ENCODE peak calls at places on chromosomes 3 and 15, in four cellular contexts. I is HFF-Myc, E is cardiac muscle cell, P is right lobe of liver. U is an unnamed sample.

GRCh38 chr15:61750271-61751084 is 309.8 kb downstream of the VPS13C start:
- DNase-seq in I (no peak), E (no peak), P (no peak), U (no peak)

GRCh38 chr3:148036331-148036881 is 627.2 kb downstream of the ZIC1 start:
- DNase-seq in I (no peak), E (peak), P (no peak), U (peak)

GRCh38 chr3:5240740-5241139 is 53.2 kb downstream of the EDEM1 start:
- DNase-seq in I (no peak), E (no peak), P (no peak), U (no peak)

GRCh38 chr15:90671216-90671615 is 45.9 kb upstream of the BLM start:
- DNase-seq in I (no peak), E (no peak), P (no peak), U (no peak)

GRCh38 chr15:63973212-63974009 is 72.9 kb downstream of the DAPK2 start:
- DNase-seq in I (peak), E (no peak), P (peak), U (peak)

GRCh38 chr3:2967851-2968250 is 142.3 kb downstream of the IL5RA start:
- DNase-seq in I (no peak), E (no peak), P (no peak), U (no peak)

GRCh38 chr15:101016581-101016980 is 97.4 kb downstream of the LRRK1 start:
- DNase-seq in I (no peak), E (no peak), P (peak), U (no peak)

GRCh38 chr15:43440721-43441281 is 52.2 kb downstream of the TP53BP1 start:
- DNase-seq in I (peak), E (peak), P (peak), U (peak)

GRCh38 chr3:32454731-32455608 is 47.7 kb downstream of the CMTM6 start:
- DNase-seq in I (no peak), E (no peak), P (no peak), U (no peak)

GRCh38 chr15:40415226-40415625 is 9.6 kb downstream of the IVD start:
- DNase-seq in I (no peak), E (no peak), P (no peak), U (no peak)

GRCh38 chr15:74318376-74319137 is 48.9 kb downstream of the CYP11A1 start:
- DNase-seq in I (no peak), E (peak), P (no peak), U (peak)

GRCh38 chr3:123285931-123286307 is 84.2 kb downstream of the SEC22A start:
- DNase-seq in I (no peak), E (no peak), P (no peak), U (no peak)

GRCh38 chr3:152374260-152374990 is 105.7 kb downstream of the MBNL1 start:
- DNase-seq in I (no peak), E (no peak), P (no peak), U (no peak)

GRCh38 chr15:35519536-35520149 is 26.3 kb downstream of the DPH6 start:
- DNase-seq in I (peak), E (peak), P (no peak), U (peak)

GRCh38 chr3:71462586-71462985 is 120.9 kb downstream of the FOXP1 start:
- DNase-seq in I (peak), E (no peak), P (no peak), U (no peak)

DNA sequence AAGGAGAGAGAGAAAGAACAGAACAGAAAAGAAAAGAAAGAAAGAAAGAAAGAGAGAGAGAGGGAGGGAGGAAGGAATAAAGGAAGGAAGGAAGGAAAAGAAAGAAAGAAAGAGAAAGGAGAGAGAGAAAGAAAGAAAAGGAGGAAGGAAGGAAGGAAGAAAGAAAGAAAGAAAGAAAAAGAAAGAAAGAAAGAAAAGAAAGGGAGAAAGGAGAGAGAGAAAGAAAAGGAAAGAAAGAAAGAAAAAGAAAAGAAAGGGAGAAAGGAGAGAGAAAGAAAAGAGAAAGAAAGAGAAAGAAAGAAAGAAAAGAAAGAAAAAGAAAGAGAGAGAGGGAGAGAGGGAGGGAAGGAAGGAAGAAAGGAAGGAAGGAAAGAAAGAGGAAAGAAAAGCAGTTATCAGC is 108.8 kb downstream of the ARPP21 start:
- DNase-seq in I (no peak), E (no peak), P (no peak), U (no peak)
- TF ChIP-seq CTCF in I (no peak), E (no peak), P (no peak), U (no peak)

GRCh38 chr3:45655906-45656305 is 33.3 kb upstream of the SACM1L start:
- DNase-seq in I (no peak), E (no peak), P (no peak), U (no peak)

GRCh38 chr3:45653205-45653604 is 36.0 kb upstream of the SACM1L start:
- DNase-seq in I (no peak), E (no peak), P (no peak), U (no peak)

GRCh38 chr3:45657853-45658252 is 31.3 kb upstream of the SACM1L start:
- DNase-seq in I (no peak), E (no peak), P (no peak), U (no peak)

GRCh38 chr3:45656575-45657363 is 32.4 kb upstream of the SACM1L start:
- DNase-seq in I (peak), E (peak), P (peak), U (peak)

DNA sequence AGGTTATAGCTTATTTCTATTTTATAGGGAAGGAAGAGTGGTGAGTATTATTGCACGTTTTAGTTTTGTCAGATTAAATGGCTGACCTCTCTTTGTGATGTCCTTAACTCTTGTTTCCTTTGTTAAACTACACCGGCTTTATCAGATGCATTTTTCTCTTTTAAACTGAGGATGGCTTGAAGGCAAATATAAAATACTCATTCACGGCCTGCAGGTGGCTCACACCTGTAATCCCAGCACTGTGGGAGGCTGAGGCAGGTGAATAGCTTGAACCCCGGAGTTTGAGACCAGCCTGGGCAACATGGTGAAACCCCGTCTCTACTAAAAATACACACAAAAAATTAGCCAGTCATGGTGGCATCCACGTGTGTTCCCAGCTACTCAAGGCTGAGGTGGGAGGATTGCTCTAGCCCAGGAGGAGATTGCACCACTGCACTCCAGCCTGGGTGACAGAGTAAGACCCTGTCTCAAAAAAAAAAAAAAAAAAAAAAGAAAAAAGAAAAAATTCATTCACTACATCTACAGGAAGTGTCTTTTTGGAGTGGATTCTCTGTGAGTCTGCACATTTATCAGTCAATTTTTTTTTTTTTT is 34.8 kb upstream of the SACM1L start:
- DNase-seq in I (no peak), E (no peak), P (no peak), U (no peak)
- H3K4me3 ChIP-seq in I (no peak), E (no peak), P (no peak), U (no peak)

GRCh38 chr3:183215591-183216202 is 37.4 kb upstream of the B3GNT5 start:
- DNase-seq in I (no peak), E (no peak), P (no peak), U (no peak)

GRCh38 chr3:183217548-183218321 is 35.3 kb upstream of the B3GNT5 start:
- DNase-seq in I (no peak), E (no peak), P (no peak), U (no peak)

GRCh38 chr3:183222631-183223030 is 30.4 kb upstream of the B3GNT5 start:
- DNase-seq in I (no peak), E (no peak), P (no peak), U (no peak)

GRCh38 chr3:183220828-183221227 is 32.2 kb upstream of the B3GNT5 start:
- DNase-seq in I (no peak), E (no peak), P (no peak), U (no peak)

DNA sequence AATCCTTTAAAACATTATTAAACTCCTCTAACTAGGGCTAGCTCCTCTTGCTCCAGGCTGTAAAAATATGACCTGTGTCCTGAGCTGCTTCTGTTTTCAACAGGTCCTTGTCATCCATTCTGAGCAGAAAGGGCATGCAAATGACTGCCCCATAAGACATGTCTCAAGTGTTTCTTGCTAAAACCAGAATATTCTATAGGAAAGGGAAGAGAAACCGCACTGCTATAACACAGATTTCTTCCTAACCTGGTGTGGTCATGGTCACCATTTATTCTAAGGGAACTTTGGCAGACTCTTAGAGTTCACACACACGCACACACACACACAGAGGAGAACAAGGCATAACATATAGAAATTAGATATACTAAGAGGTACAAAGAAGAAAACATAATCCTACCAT is 34.2 kb upstream of the B3GNT5 start:
- DNase-seq in I (no peak), E (no peak), P (no peak), U (no peak)
- TF ChIP-seq CTCF in I (no peak), E (no peak), P (no peak), U (no peak)

DNA sequence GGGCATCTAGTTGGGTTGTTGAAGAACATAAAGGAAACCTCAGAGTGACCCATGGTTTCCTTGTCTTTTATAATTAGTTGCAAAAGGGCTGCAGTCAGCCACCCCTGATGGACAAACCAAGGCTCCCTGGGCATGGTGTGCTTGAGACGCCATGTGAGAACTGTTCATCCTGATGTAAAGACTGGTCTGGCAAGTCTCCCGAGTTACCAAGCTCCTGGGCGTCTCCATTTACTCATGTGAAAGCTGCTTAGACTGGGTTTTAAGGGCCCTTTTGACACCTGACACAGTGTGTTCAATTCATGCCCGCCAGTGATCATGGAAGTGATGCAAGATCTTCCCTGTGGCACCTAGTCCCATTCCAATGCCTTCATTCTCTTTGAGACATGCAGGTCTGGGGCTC is 49.4 kb downstream of the GRK7 start:
- DNase-seq in I (no peak), E (no peak), P (no peak), U (no peak)
- H3K4me3 ChIP-seq in I (no peak), E (no peak), P (no peak), U (no peak)

GRCh38 chr15:33699691-33700447 is 268.4 kb upstream of the CHRM5 start:
- DNase-seq in I (no peak), E (peak), P (no peak), U (peak)
- TF ChIP-seq CTCF in I (no peak), E (peak), P (no peak), U (peak)

GRCh38 chr15:30923429-30923828 is 19.7 kb downstream of the FAN1 start:
- DNase-seq in I (no peak), E (no peak), P (no peak), U (no peak)
- H3K4me3 ChIP-seq in I (no peak), E (no peak), P (no peak), U (no peak)

GRCh38 chr3:11948866-11949265 is 55.3 kb upstream of the SYN2 start:
- DNase-seq in I (no peak), E (no peak), P (no peak), U (no peak)

GRCh38 chr3:11948331-11948730 is 55.9 kb upstream of the SYN2 start:
- DNase-seq in I (no peak), E (no peak), P (no peak), U (no peak)

GRCh38 chr3:11949351-11949750 is 54.8 kb upstream of the SYN2 start:
- DNase-seq in I (no peak), E (no peak), P (no peak), U (no peak)

GRCh38 chr3:11944052-11944673 is 60.0 kb upstream of the SYN2 start:
- DNase-seq in I (peak), E (peak), P (no peak), U (peak)
- TF ChIP-seq CTCF in I (peak), E (peak), P (peak), U (peak)

DNA sequence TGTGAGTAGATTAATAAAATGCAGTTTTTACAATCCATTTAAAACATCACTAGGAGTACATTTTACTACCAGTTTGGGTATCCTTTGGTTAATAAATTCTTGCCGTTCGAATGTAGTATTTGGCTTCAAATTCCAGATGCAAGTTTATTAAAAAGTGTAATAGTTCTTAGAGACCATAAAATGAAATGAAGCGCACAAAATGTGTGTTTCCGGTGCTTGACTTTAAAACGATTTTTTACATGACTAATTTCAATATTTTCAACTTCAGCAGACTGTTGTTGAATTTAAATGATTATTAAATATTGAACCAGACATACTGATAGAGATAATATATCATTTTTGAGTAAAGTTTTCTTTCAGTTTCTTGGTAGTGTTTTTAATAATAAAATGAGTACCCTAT is 138.4 kb upstream of the NAALADL2 start:
- DNase-seq in I (no peak), E (no peak), P (no peak), U (no peak)
- H3K4me3 ChIP-seq in I (no peak), E (no peak), P (no peak), U (no peak)

GRCh38 chr3:113948015-113948917 is 453 bp downstream of the ZDHHC23 start:
- DNase-seq in I (no peak), E (no peak), P (peak), U (no peak)
- TF ChIP-seq CTCF in I (no peak), E (no peak), P (no peak), U (no peak)

GRCh38 chr15:68650901-68651709 is 72.3 kb downstream of the CORO2B start:
- DNase-seq in I (no peak), E (peak), P (peak), U (no peak)
- H3K4me3 ChIP-seq in I (no peak), E (no peak), P (no peak), U (no peak)